ENCODE peak calls at places on chromosomes 3 and 15, in five cellular contexts. One of them, this sample, is unnamed.

GRCh38 chr3:161305095-161305991 is 66.0 kb downstream of the SPTSSB start:
- DNase-seq in ovary: no peak
- DNase-seq in body of pancreas: no peak
- DNase-seq in naive thymus-derived CD4-positive, alpha-beta T cell: peak
- DNase-seq in fibroblast of pulmonary artery: peak
- DNase-seq in this sample: peak

GRCh38 chr3:106120334-106120733 is 251.5 kb upstream of the CBLB start:
- DNase-seq in ovary: no peak
- DNase-seq in fibroblast of pulmonary artery: peak
- DNase-seq in naive thymus-derived CD4-positive, alpha-beta T cell: no peak
- DNase-seq in body of pancreas: no peak
- DNase-seq in this sample: peak

GRCh38 chr3:163622384-163622783 is 1455.9 kb downstream of the SI start:
- DNase-seq in body of pancreas: no peak
- DNase-seq in ovary: no peak
- DNase-seq in fibroblast of pulmonary artery: peak
- DNase-seq in naive thymus-derived CD4-positive, alpha-beta T cell: no peak
- DNase-seq in this sample: no peak

GRCh38 chr15:79140846-79141570 is 50.4 kb upstream of the RASGRF1 start:
- DNase-seq in naive thymus-derived CD4-positive, alpha-beta T cell: no peak
- DNase-seq in fibroblast of pulmonary artery: peak
- DNase-seq in ovary: no peak
- DNase-seq in body of pancreas: no peak
- DNase-seq in this sample: peak

GRCh38 chr3:122443090-122443489 is 27.2 kb upstream of the WDR5B start:
- DNase-seq in ovary: no peak
- DNase-seq in fibroblast of pulmonary artery: no peak
- DNase-seq in naive thymus-derived CD4-positive, alpha-beta T cell: no peak
- DNase-seq in body of pancreas: no peak
- DNase-seq in this sample: no peak

GRCh38 chr15:74787251-74788041 is 5.6 kb downstream of the CSK start:
- DNase-seq in body of pancreas: no peak
- DNase-seq in ovary: no peak
- DNase-seq in fibroblast of pulmonary artery: peak
- DNase-seq in naive thymus-derived CD4-positive, alpha-beta T cell: peak
- DNase-seq in this sample: peak

GRCh38 chr15:48498828-48499227 is 146.7 kb downstream of the FBN1 start:
- DNase-seq in ovary: no peak
- DNase-seq in naive thymus-derived CD4-positive, alpha-beta T cell: no peak
- DNase-seq in fibroblast of pulmonary artery: no peak
- DNase-seq in body of pancreas: no peak
- DNase-seq in this sample: no peak

GRCh38 chr3:12444582-12445468 is 39.5 kb upstream of the TSEN2 start:
- DNase-seq in body of pancreas: no peak
- DNase-seq in ovary: no peak
- DNase-seq in fibroblast of pulmonary artery: no peak
- DNase-seq in naive thymus-derived CD4-positive, alpha-beta T cell: no peak
- DNase-seq in this sample: no peak

GRCh38 chr3:37892917-37893595 is 31.4 kb downstream of the CTDSPL start:
- DNase-seq in body of pancreas: peak
- DNase-seq in naive thymus-derived CD4-positive, alpha-beta T cell: no peak
- DNase-seq in fibroblast of pulmonary artery: peak
- DNase-seq in ovary: peak
- DNase-seq in this sample: peak

GRCh38 chr15:31392761-31393401 is 66.2 kb downstream of the KLF13 start:
- DNase-seq in naive thymus-derived CD4-positive, alpha-beta T cell: no peak
- DNase-seq in ovary: peak
- DNase-seq in body of pancreas: peak
- DNase-seq in fibroblast of pulmonary artery: no peak
- DNase-seq in this sample: no peak

GRCh38 chr15:45306105-45306504 is 54.1 kb downstream of the SLC28A2 start:
- DNase-seq in fibroblast of pulmonary artery: no peak
- DNase-seq in naive thymus-derived CD4-positive, alpha-beta T cell: no peak
- DNase-seq in ovary: no peak
- DNase-seq in body of pancreas: no peak
- DNase-seq in this sample: no peak

GRCh38 chr15:68672781-68673205 is 94.0 kb downstream of the CORO2B start:
- DNase-seq in body of pancreas: no peak
- DNase-seq in naive thymus-derived CD4-positive, alpha-beta T cell: no peak
- DNase-seq in ovary: peak
- DNase-seq in fibroblast of pulmonary artery: peak
- DNase-seq in this sample: peak

GRCh38 chr3:149581248-149581647 is 76.6 kb downstream of the WWTR1 start:
- DNase-seq in fibroblast of pulmonary artery: no peak
- DNase-seq in ovary: no peak
- DNase-seq in body of pancreas: no peak
- DNase-seq in naive thymus-derived CD4-positive, alpha-beta T cell: no peak
- DNase-seq in this sample: peak

GRCh38 chr3:45214061-45214680 is 11.9 kb downstream of the TMEM158 start:
- DNase-seq in ovary: no peak
- DNase-seq in body of pancreas: no peak
- DNase-seq in fibroblast of pulmonary artery: no peak
- DNase-seq in naive thymus-derived CD4-positive, alpha-beta T cell: no peak
- DNase-seq in this sample: no peak

GRCh38 chr3:129975332-129976090 is 991 bp downstream of the TRH start:
- DNase-seq in fibroblast of pulmonary artery: no peak
- DNase-seq in naive thymus-derived CD4-positive, alpha-beta T cell: no peak
- DNase-seq in body of pancreas: peak
- DNase-seq in ovary: no peak
- DNase-seq in this sample: no peak
- H3K4me3 ChIP-seq in fibroblast of pulmonary artery: no peak
- H3K4me3 ChIP-seq in naive thymus-derived CD4-positive, alpha-beta T cell: peak
- H3K4me3 ChIP-seq in body of pancreas: no peak
- H3K4me3 ChIP-seq in ovary: no peak
- H3K4me3 ChIP-seq in this sample: no peak

DNA sequence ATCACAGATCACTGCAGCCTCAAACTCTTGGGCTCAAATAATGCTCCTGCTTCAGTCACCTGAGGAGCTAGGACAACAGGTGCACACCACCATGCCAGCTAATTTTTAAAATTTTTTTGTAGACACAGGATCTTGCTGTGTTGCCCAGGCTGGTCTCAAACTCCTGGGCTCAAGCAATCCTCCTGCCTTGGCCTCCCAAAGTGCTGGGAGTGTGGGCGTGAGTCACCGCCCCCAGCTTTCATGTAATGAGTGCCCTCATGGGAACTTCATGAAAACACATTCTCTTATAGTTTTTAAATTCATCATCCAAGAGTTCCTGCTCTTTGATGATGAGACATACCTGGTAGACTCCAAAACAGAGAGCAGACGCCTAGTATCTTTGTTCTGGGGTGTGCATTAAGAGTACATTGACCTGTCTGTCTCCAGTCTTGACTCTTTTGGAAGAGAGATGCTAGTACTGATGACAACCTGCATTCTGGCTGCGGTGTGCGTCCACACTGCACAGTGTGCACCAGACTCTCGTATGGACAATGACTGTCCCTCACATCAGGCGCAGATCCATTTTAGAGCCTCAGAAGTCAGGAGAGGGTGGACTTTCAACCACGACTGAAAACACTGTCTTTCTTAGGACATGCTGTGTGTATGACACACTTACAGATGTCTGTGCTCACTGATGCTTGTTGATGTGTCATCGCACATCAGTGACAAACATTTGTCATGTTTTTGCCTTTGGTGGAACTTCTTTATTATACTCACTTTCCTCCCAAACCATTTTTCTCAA is 2.0 kb downstream of the NRROS start:
- DNase-seq in naive thymus-derived CD4-positive, alpha-beta T cell: no peak
- DNase-seq in fibroblast of pulmonary artery: no peak
- DNase-seq in body of pancreas: no peak
- DNase-seq in ovary: no peak
- DNase-seq in this sample: no peak
- H3K4me3 ChIP-seq in naive thymus-derived CD4-positive, alpha-beta T cell: peak
- H3K4me3 ChIP-seq in fibroblast of pulmonary artery: no peak
- H3K4me3 ChIP-seq in body of pancreas: no peak
- H3K4me3 ChIP-seq in ovary: no peak
- H3K4me3 ChIP-seq in this sample: no peak

GRCh38 chr3:28906561-28907310 is 374.1 kb upstream of the RBMS3 start:
- DNase-seq in ovary: no peak
- DNase-seq in naive thymus-derived CD4-positive, alpha-beta T cell: no peak
- DNase-seq in body of pancreas: no peak
- DNase-seq in fibroblast of pulmonary artery: no peak
- DNase-seq in this sample: no peak
- H3K4me3 ChIP-seq in ovary: no peak
- H3K4me3 ChIP-seq in naive thymus-derived CD4-positive, alpha-beta T cell: no peak
- H3K4me3 ChIP-seq in body of pancreas: no peak
- H3K4me3 ChIP-seq in fibroblast of pulmonary artery: no peak
- H3K4me3 ChIP-seq in this sample: no peak

GRCh38 chr15:81301815-81302399 is 22.0 kb downstream of the STARD5 start:
- DNase-seq in fibroblast of pulmonary artery: no peak
- DNase-seq in body of pancreas: no peak
- DNase-seq in naive thymus-derived CD4-positive, alpha-beta T cell: no peak
- DNase-seq in ovary: no peak
- DNase-seq in this sample: no peak

GRCh38 chr15:81297580-81298575 is 26.1 kb downstream of the STARD5 start:
- DNase-seq in body of pancreas: no peak
- DNase-seq in naive thymus-derived CD4-positive, alpha-beta T cell: no peak
- DNase-seq in fibroblast of pulmonary artery: no peak
- DNase-seq in ovary: no peak
- DNase-seq in this sample: no peak

GRCh38 chr15:81298606-81299005 is 25.3 kb downstream of the STARD5 start:
- DNase-seq in ovary: no peak
- DNase-seq in naive thymus-derived CD4-positive, alpha-beta T cell: no peak
- DNase-seq in body of pancreas: no peak
- DNase-seq in fibroblast of pulmonary artery: no peak
- DNase-seq in this sample: no peak

GRCh38 chr15:81301385-81301784 is 22.6 kb downstream of the STARD5 start:
- DNase-seq in fibroblast of pulmonary artery: no peak
- DNase-seq in naive thymus-derived CD4-positive, alpha-beta T cell: no peak
- DNase-seq in body of pancreas: no peak
- DNase-seq in ovary: no peak
- DNase-seq in this sample: no peak

DNA sequence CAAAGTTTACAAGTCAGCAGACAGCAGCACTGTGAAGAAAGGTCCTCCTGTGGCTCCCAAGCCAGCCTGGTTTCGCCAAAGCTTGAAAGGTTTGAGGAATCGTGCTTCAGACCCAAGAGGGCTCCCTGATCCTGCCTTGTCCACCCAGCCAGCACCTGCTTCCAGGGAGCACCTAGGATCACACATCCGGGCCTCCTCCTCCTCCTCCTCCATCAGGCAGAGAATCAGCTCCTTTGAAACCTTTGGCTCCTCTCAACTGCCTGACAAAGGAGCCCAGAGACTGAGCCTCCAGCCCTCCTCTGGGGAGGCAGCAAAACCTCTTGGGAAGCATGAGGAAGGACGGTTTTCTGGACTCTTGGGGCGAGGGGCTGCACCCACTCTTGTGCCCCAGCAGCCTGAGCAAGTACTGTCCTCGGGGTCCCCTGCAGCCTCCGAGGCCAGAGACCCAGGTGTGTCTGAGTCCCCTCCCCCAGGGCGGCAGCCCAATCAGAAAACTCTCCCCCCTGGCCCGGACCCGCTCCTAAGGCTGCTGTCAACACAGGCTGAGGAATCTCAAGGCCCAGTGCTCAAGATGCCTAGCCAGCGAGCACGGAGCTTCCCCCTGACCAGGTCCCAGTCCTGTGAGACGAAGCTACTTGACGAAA is 24.2 kb downstream of the STARD5 start:
- DNase-seq in naive thymus-derived CD4-positive, alpha-beta T cell: no peak
- DNase-seq in ovary: no peak
- DNase-seq in body of pancreas: no peak
- DNase-seq in fibroblast of pulmonary artery: no peak
- DNase-seq in this sample: no peak
- H3K4me3 ChIP-seq in naive thymus-derived CD4-positive, alpha-beta T cell: peak
- H3K4me3 ChIP-seq in ovary: no peak
- H3K4me3 ChIP-seq in body of pancreas: no peak
- H3K4me3 ChIP-seq in fibroblast of pulmonary artery: no peak
- H3K4me3 ChIP-seq in this sample: no peak

DNA sequence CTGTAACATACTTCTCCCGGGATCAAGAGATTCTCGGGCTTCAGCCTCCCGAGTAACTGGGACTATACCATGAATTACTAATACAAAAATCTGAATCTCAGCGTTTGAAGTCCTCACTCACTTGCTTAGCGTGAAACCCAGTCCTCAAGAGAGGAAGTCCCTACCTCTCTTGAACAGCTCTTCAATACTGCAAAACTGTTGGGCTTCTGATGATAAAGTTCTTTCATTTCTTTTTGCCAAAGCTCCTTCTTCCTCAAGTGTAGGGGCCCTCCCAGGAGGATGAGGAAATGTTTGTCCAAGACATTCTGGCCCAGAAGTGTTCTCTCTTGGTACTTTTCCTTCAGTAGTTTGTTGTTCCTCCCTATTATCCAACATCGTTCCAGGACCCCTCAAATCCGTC is 48.5 kb downstream of the FMN1 start:
- DNase-seq in naive thymus-derived CD4-positive, alpha-beta T cell: no peak
- DNase-seq in ovary: no peak
- DNase-seq in body of pancreas: no peak
- DNase-seq in fibroblast of pulmonary artery: no peak
- DNase-seq in this sample: no peak
- H3K4me3 ChIP-seq in naive thymus-derived CD4-positive, alpha-beta T cell: no peak
- H3K4me3 ChIP-seq in ovary: no peak
- H3K4me3 ChIP-seq in body of pancreas: no peak
- H3K4me3 ChIP-seq in fibroblast of pulmonary artery: no peak
- H3K4me3 ChIP-seq in this sample: no peak